ENCODE peak calls at places on chromosome 19, in five cellular contexts. O is GM23338, U is neural progenitor cell, X is mesendoderm, Y is pancreas. J is an unnamed sample.

GRCh38 chr19:5891938-5892771 is 11.4 kb downstream of the NDUFA11 start:
- DNase-seq in U (peak; percentile 89), Y (no peak), O (peak; percentile 66), X (peak; percentile 37), J (peak; percentile 91)

GRCh38 chr19:23311551-23311950 is 61.4 kb upstream of the ZNF724 start:
- DNase-seq in O (no peak), Y (no peak), U (no peak), X (no peak), J (no peak)

GRCh38 chr19:15775249-15775648 is 12.2 kb upstream of the OR10H5 start:
- DNase-seq in U (no peak), X (no peak), Y (no peak), O (no peak), J (no peak)

GRCh38 chr19:43631491-43631890 is 8.2 kb downstream of the CADM4 start:
- DNase-seq in U (no peak), O (no peak), X (no peak), Y (no peak), J (no peak)

GRCh38 chr19:7861619-7862412 is 12.4 kb downstream of the PRR36 start:
- DNase-seq in U (peak; percentile 64), X (no peak), Y (no peak), O (peak; percentile 80), J (peak; percentile 93)

GRCh38 chr19:38319421-38320258 is at the start of gene KCNK6:
- DNase-seq in X (peak; percentile 34), Y (peak; percentile 52), O (peak; percentile 77), U (peak; percentile 78), J (peak; percentile 87)

GRCh38 chr19:43612374-43612773 is 486 bp downstream of the SRRM5 start:
- DNase-seq in X (peak; percentile 5), U (no peak), O (no peak), Y (no peak), J (no peak)

GRCh38 chr19:17180997-17181702 is 34.0 kb upstream of the USE1 start:
- DNase-seq in Y (no peak), U (peak; percentile 42), X (peak; percentile 5), O (peak; percentile 63), J (peak; percentile 82)

GRCh38 chr19:50257141-50257540 is 53.7 kb downstream of the MYH14 start:
- DNase-seq in Y (no peak), X (no peak), U (no peak), O (no peak), J (no peak)

GRCh38 chr19:4229179-4229931 is at the start of gene EBI3:
- DNase-seq in X (peak; percentile 51), U (no peak), Y (no peak), O (peak; percentile 37), J (peak; percentile 82)

GRCh38 chr19:11639602-11640471 is 42.6 kb downstream of the ZNF627 start:
- DNase-seq in O (peak; percentile 100), U (peak; percentile 99), X (peak; percentile 98), Y (peak; percentile 93), J (peak; percentile 98)

GRCh38 chr19:6527893-6528543 is 2.8 kb upstream of the TNFSF9 start:
- DNase-seq in X (no peak), U (no peak), O (no peak), Y (no peak), J (peak; percentile 27)

GRCh38 chr19:15124572-15125231 is 17.5 kb downstream of the SYDE1 start:
- DNase-seq in Y (no peak), O (peak; percentile 87), X (no peak), U (no peak), J (peak; percentile 93)

GRCh38 chr19:18045307-18046013 is 37.5 kb downstream of the ARRDC2 start:
- DNase-seq in Y (no peak), X (no peak), U (no peak), O (no peak), J (no peak)

GRCh38 chr19:23758187-23759074 is at the start of gene ZNF681:
- DNase-seq in O (peak; percentile 97), Y (peak; percentile 77), U (peak; percentile 93), X (peak; percentile 97), J (peak; percentile 86)

GRCh38 chr19:49812452-49812996 is 568 bp downstream of the FUZ start:
- DNase-seq in O (no peak), Y (no peak), X (no peak), U (peak; percentile 5), J (no peak)

GRCh38 chr19:46609511-46610412 is 8.6 kb downstream of the CALM3 start:
- DNase-seq in U (no peak), O (no peak), Y (no peak), X (no peak), J (peak; percentile 45)

GRCh38 chr19:5074418-5074817 is 105.5 kb downstream of the KDM4B start:
- DNase-seq in U (no peak), O (no peak), X (no peak), Y (no peak), J (no peak)

GRCh38 chr19:18894254-18895037 is 1.5 kb downstream of the CERS1 start:
- DNase-seq in U (peak; percentile 85), O (peak; percentile 68), X (peak; percentile 62), Y (no peak), J (peak; percentile 97)

GRCh38 chr19:57708641-57709354 is at the start of gene ZNF154:
- DNase-seq in X (peak; percentile 97), U (peak; percentile 94), Y (peak; percentile 22), O (peak; percentile 99), J (peak; percentile 93)

GRCh38 chr19:14383898-14384669 is 2.8 kb downstream of the ADGRE5 start:
- DNase-seq in U (no peak), Y (no peak), X (peak; percentile 44), O (no peak), J (peak; percentile 46)

GRCh38 chr19:32061304-32061703 is 284.1 kb upstream of the ZNF507 start:
- DNase-seq in U (no peak), Y (no peak), O (no peak), X (peak; percentile 52), J (no peak)

GRCh38 chr19:5907216-5907615 is 2.5 kb downstream of the VMAC start:
- DNase-seq in U (no peak), X (no peak), Y (no peak), O (no peak), J (no peak)

GRCh38 chr19:51203941-51204720 is 20.7 kb upstream of the CD33 start:
- DNase-seq in O (no peak), U (no peak), X (no peak), Y (no peak), J (peak; percentile 1)

GRCh38 chr19:726993-727956 is 18.5 kb downstream of the PALM start:
- DNase-seq in O (no peak), U (no peak), X (no peak), Y (no peak), J (peak; percentile 51)

GRCh38 chr19:33684550-33685303 is 63.0 kb downstream of the CHST8 start:
- DNase-seq in Y (no peak), U (peak; percentile 54), O (no peak), X (peak; percentile 21), J (peak; percentile 82)

GRCh38 chr19:33904681-33905080 is 108.0 kb downstream of the KCTD15 start:
- DNase-seq in Y (peak; percentile 83), U (peak; percentile 54), O (peak; percentile 64), X (peak; percentile 88), J (peak; percentile 65)

GRCh38 chr19:27618006-27618405 is 1594.9 kb downstream of the UQCRFS1 start:
- DNase-seq in X (no peak), U (no peak), O (no peak), Y (no peak), J (no peak)

GRCh38 chr19:33114302-33114701 is 17.6 kb upstream of the WDR88 start:
- DNase-seq in U (no peak), X (no peak), O (no peak), Y (peak; percentile 23), J (no peak)

GRCh38 chr19:31504221-31504620 is 155.0 kb upstream of the TSHZ3 start:
- DNase-seq in U (no peak), Y (no peak), O (no peak), X (no peak), J (no peak)

GRCh38 chr19:4064551-4065260 is 2.0 kb downstream of the ZBTB7A start:
- DNase-seq in O (peak; percentile 59), U (peak; percentile 65), Y (peak; percentile 66), X (peak; percentile 53), J (peak; percentile 93)

GRCh38 chr19:49840736-49841249 is 10.2 kb upstream of the PTOV1 start:
- DNase-seq in Y (no peak), O (peak; percentile 36), U (no peak), X (no peak), J (peak; percentile 50)

GRCh38 chr19:41869374-41869955 is 7.6 kb upstream of the CD79A start:
- DNase-seq in X (no peak), U (no peak), O (no peak), Y (no peak), J (peak; percentile 40)
- H3K4me3 ChIP-seq in X (no peak overlapping the region), U (no peak overlapping the region), O (no peak overlapping the region), Y (no peak overlapping the region), J (no peak overlapping the region)

GRCh38 chr19:54354761-54355160 is 10.0 kb downstream of the LAIR1 start:
- DNase-seq in Y (no peak), X (no peak), U (no peak), O (no peak), J (no peak)
- H3K27me3 ChIP-seq in Y (no peaks in the 10 kb centered on the region), X (no peaks in the 10 kb centered on the region), U (peaks cover 13% of the 10 kb centered on the region), O (no peaks in the 10 kb centered on the region), J (no peaks in the 10 kb centered on the region)

GRCh38 chr19:35897706-35898451 is 2.5 kb downstream of the NFKBID start:
- DNase-seq in Y (no peak), O (no peak), X (no peak), U (no peak), J (no peak)

GRCh38 chr19:35895911-35896642 is 4.3 kb downstream of the NFKBID start:
- DNase-seq in O (no peak), Y (no peak), U (no peak), X (no peak), J (peak; percentile 30)

GRCh38 chr19:35899547-35900214 is 659 bp downstream of the NFKBID start:
- DNase-seq in Y (peak; percentile 81), O (peak; percentile 83), X (peak; percentile 79), U (peak; percentile 67), J (peak; percentile 93)

GRCh38 chr19:35894342-35894741 is 6.0 kb downstream of the NFKBID start:
- DNase-seq in Y (no peak), X (no peak), U (no peak), O (no peak), J (no peak)

DNA sequence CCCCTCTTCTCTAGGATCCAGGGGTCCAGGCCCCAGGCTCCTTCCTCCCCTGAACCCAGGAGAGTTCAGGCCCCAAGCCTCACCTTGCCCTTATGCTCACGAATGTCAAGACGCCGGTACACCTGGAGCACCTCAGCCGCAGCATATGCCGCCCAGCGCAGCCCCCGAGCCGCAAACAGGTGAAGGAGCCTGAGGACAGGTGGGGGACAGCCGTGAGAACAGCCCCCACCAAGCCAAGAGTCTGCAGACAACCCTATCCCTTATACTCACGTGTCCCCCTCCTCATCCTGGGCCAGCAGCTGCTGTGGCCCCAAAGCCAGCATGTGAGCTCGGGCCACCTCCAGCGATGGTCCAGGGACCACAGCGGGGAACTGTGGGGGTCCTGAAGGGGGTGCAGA is 3.7 kb downstream of the NFKBID start:
- DNase-seq in O (no peak), X (no peak), Y (no peak), U (no peak), J (peak; percentile 15)
- H3K36me3 ChIP-seq in O (peaks cover 21% of the 10 kb centered on the region), X (peaks cover 8% of the 10 kb centered on the region), Y (no peaks in the 10 kb centered on the region), U (no peaks in the 10 kb centered on the region), J (peaks cover 18% of the 10 kb centered on the region)

GRCh38 chr19:52336976-52337375 is 933 bp downstream of the ZNF610 start:
- DNase-seq in Y (no peak), X (peak; percentile 39), O (peak; percentile 30), U (peak; percentile 26), J (no peak)
- H3K4me3 ChIP-seq in Y (peak overlapping the region; percentile 65), X (peak overlapping the region; percentile 92), O (peak overlapping the region; percentile 93), U (peak overlapping the region; percentile 88), J (peak overlapping the region; percentile 88)

GRCh38 chr19:48734625-48735024 is 5.8 kb downstream of the RASIP1 start:
- DNase-seq in Y (no peak), X (no peak), U (no peak), O (no peak), J (no peak)
- H3K27me3 ChIP-seq in Y (no peaks in the 10 kb centered on the region), X (peaks cover 2% of the 10 kb centered on the region), U (peaks cover 8% of the 10 kb centered on the region), O (peaks cover 16% of the 10 kb centered on the region), J (peaks cover 10% of the 10 kb centered on the region)

J was measured in H7.